ENCODE peak calls at places on chromosomes 11 and 22, in nine cellular contexts. D is progenitor cell of endocrine pancreas; X is uterus; P is iris pigment epithelial cell; I is stimulated activated CD4-positive, alpha-beta T cell treated with anti-CD3 and anti-CD28 coated beads, Interleukin-4, amount 100 ng/mL, for 48 hours; N is HT1080; E is WTC11; S is RPMI8226; R is stimulated activated CD8-positive, alpha-beta memory T cell treated with anti-CD3 and anti-CD28 coated beads, Interleukin-4, amount 100 ng/mL, for 4 hours. H is an unnamed sample.

GRCh38 chr11:59559886-59560285 is 48.5 kb downstream of the OR4D9 start:
- DNase-seq in D (no peak), X (no peak), P (no peak), I (no peak), N (no peak), E (no peak), S (peak; percentile 20), R (no peak), H (no peak)

GRCh38 chr11:108198833-108199232 is 23.6 kb downstream of the NPAT start:
- DNase-seq in D (no peak), X (no peak), P (no peak), I (no peak), N (no peak), E (no peak), S (no peak), R (no peak), H (peak; percentile 51)

GRCh38 chr11:82577246-82577645 is 156.4 kb downstream of the FAM181B start:
- DNase-seq in D (no peak), X (no peak), P (no peak), I (no peak), N (no peak), E (no peak), S (no peak), R (no peak), H (no peak)

GRCh38 chr11:76841923-76842452 is 18.7 kb upstream of the ACER3 start:
- DNase-seq in D (no peak), X (no peak), P (no peak), I (no peak), N (no peak), E (no peak), S (no peak), R (no peak), H (no peak)

GRCh38 chr11:11843233-11843632 is 1.5 kb downstream of the USP47 start:
- DNase-seq in D (no peak), X (no peak), P (peak; percentile 95), I (no peak), N (peak; percentile 40), E (no peak), S (peak; percentile 10), R (no peak), H (no peak)

GRCh38 chr22:31243339-31244043 is 31.4 kb downstream of the LIMK2 start:
- DNase-seq in D (no peak), X (no peak), P (peak; percentile 30), I (no peak), N (peak; percentile 86), E (no peak), S (no peak), R (no peak), H (no peak)

GRCh38 chr11:109019342-109019936 is 354.6 kb downstream of the DDX10 start:
- DNase-seq in D (no peak), X (no peak), P (no peak), I (no peak), N (no peak), E (no peak), S (no peak), R (no peak), H (no peak)

GRCh38 chr22:40434101-40434500 is 63.7 kb downstream of the SGSM3 start:
- DNase-seq in D (no peak), X (no peak), P (peak; percentile 40), I (no peak), N (no peak), E (no peak), S (no peak), R (no peak), H (no peak)

GRCh38 chr11:65422633-65423515 is at the start of gene NEAT1:
- DNase-seq in D (peak; percentile 67), X (peak; percentile 96), P (peak; percentile 91), I (peak; percentile 89), N (peak; percentile 89), E (peak; percentile 85), S (peak; percentile 95), R (peak; percentile 74), H (peak; percentile 98)

GRCh38 chr11:26931248-26931631 is 62.7 kb upstream of the FIBIN start:
- DNase-seq in D (no peak), X (no peak), P (peak; percentile 60), I (no peak), N (no peak), E (no peak), S (no peak), R (no peak), H (no peak)

GRCh38 chr11:108938604-108939003 is 273.7 kb downstream of the DDX10 start:
- DNase-seq in D (no peak), X (no peak), P (no peak), I (no peak), N (peak; percentile 25), E (no peak), S (no peak), R (no peak), H (no peak)

GRCh38 chr11:45394294-45395085 is 108.3 kb upstream of the SYT13 start:
- DNase-seq in D (no peak), X (no peak), P (no peak), I (no peak), N (no peak), E (no peak), S (no peak), R (no peak), H (no peak)

GRCh38 chr11:10666556-10666955 is 27.0 kb downstream of the IRAG1 start:
- DNase-seq in D (no peak), X (no peak), P (peak; percentile 80), I (no peak), N (no peak), E (no peak), S (no peak), R (no peak), H (no peak)

GRCh38 chr22:43227231-43227630 is 40.3 kb upstream of the TTLL12 start:
- DNase-seq in D (no peak), X (no peak), P (no peak), I (no peak), N (no peak), E (no peak), S (peak; percentile 47), R (no peak), H (no peak)

GRCh38 chr11:43376594-43376993 is 17.9 kb downstream of the TTC17 start:
- DNase-seq in D (no peak), X (no peak), P (peak; percentile 93), I (no peak), N (peak; percentile 46), E (no peak), S (no peak), R (no peak), H (no peak)

GRCh38 chr11:9251306-9251705 is 13.8 kb downstream of the DENND5A start:
- DNase-seq in D (no peak), X (no peak), P (no peak), I (peak; percentile 3), N (no peak), E (no peak), S (no peak), R (no peak), H (no peak)

GRCh38 chr22:26671317-26672059 is 14.1 kb downstream of the MIAT start:
- DNase-seq in D (no peak), X (peak; percentile 29), P (no peak), I (peak; percentile 59), N (no peak), E (no peak), S (no peak), R (no peak), H (peak; percentile 68)

GRCh38 chr22:26887456-26887855 is 230.1 kb downstream of the MIAT start:
- DNase-seq in D (no peak), X (no peak), P (peak; percentile 83), I (no peak), N (peak; percentile 17), E (no peak), S (no peak), R (no peak), H (no peak)

GRCh38 chr11:128595221-128595620 is 7.9 kb upstream of the ETS1 start:
- DNase-seq in D (no peak), X (no peak), P (peak; percentile 43), I (no peak), N (no peak), E (no peak), S (no peak), R (no peak), H (no peak)

GRCh38 chr11:108117746-108118371 is 3.5 kb upstream of the ACAT1 start:
- DNase-seq in D (no peak), X (no peak), P (peak; percentile 75), I (no peak), N (peak; percentile 11), E (no peak), S (peak; percentile 38), R (no peak), H (no peak)

GRCh38 chr11:33179431-33179830 is 18.2 kb upstream of the CSTF3 start:
- DNase-seq in D (no peak), X (no peak), P (peak; percentile 51), I (no peak), N (peak; percentile 68), E (no peak), S (no peak), R (no peak), H (no peak)

GRCh38 chr11:131691558-131692041 is 321.2 kb downstream of the NTM start:
- DNase-seq in D (peak; percentile 37), X (no peak), P (peak; percentile 37), I (peak; percentile 11), N (peak; percentile 31), E (peak; percentile 72), S (peak; percentile 60), R (no peak), H (no peak)

GRCh38 chr11:64359712-64360402 is 895 bp downstream of the RPS6KA4 start:
- DNase-seq in D (no peak), X (no peak), P (no peak), I (no peak), N (no peak), E (peak; percentile 43), S (peak; percentile 39), R (no peak), H (no peak)

GRCh38 chr11:111521132-111521531 is 6.6 kb downstream of the HOATZ start:
- DNase-seq in D (no peak), X (no peak), P (peak; percentile 57), I (no peak), N (no peak), E (no peak), S (no peak), R (no peak), H (no peak)

GRCh38 chr22:23424031-23424430 is 156.1 kb downstream of the IGLL1 start:
- DNase-seq in D (no peak), X (no peak), P (no peak), I (no peak), N (no peak), E (no peak), S (peak; percentile 32), R (no peak), H (no peak)

GRCh38 chr11:11987503-11988022 is 20.9 kb downstream of the DKK3 start:
- DNase-seq in D (no peak), X (no peak), P (peak; percentile 82), I (no peak), N (peak; percentile 74), E (no peak), S (no peak), R (no peak), H (no peak)

GRCh38 chr22:48589901-48590300 is 1237.8 kb downstream of the BRD1 start:
- DNase-seq in D (no peak), X (no peak), P (no peak), I (no peak), N (no peak), E (no peak), S (no peak), R (no peak), H (no peak)